ENCODE peak calls at places on chromosomes 2 and 18, in six cellular contexts. One of them, this sample, is unnamed.

GRCh38 chr2:57160976-57161375 is 885.6 kb upstream of the VRK2 start:
- DNase-seq in activated B cell treated with CpG ODN at 0.5 μM for 24 hours: no peak
- DNase-seq in body of pancreas: no peak
- DNase-seq in midbrain: no peak
- DNase-seq in heart left ventricle: no peak
- DNase-seq in stimulated activated CD8-positive, alpha-beta memory T cell treated with anti-CD3 and anti-CD28 coated beads, Interleukin-2, amount 100 ng/mL, for 1 hour: no peak
- DNase-seq in this sample: no peak

GRCh38 chr2:178804791-178805190 is 2.4 kb downstream of the TTN start:
- DNase-seq in activated B cell treated with CpG ODN at 0.5 μM for 24 hours: no peak
- DNase-seq in body of pancreas: no peak
- DNase-seq in midbrain: no peak
- DNase-seq in heart left ventricle: no peak
- DNase-seq in stimulated activated CD8-positive, alpha-beta memory T cell treated with anti-CD3 and anti-CD28 coated beads, Interleukin-2, amount 100 ng/mL, for 1 hour: no peak
- DNase-seq in this sample: no peak

GRCh38 chr2:55168221-55169154 is 63.6 kb downstream of the CLHC1 start:
- DNase-seq in activated B cell treated with CpG ODN at 0.5 μM for 24 hours: no peak
- DNase-seq in body of pancreas: peak; percentile 65
- DNase-seq in midbrain: peak; percentile 88
- DNase-seq in heart left ventricle: no peak
- DNase-seq in stimulated activated CD8-positive, alpha-beta memory T cell treated with anti-CD3 and anti-CD28 coated beads, Interleukin-2, amount 100 ng/mL, for 1 hour: no peak
- DNase-seq in this sample: peak; percentile 43

GRCh38 chr2:101770672-101771071 is 73.2 kb downstream of the MAP4K4 start:
- DNase-seq in activated B cell treated with CpG ODN at 0.5 μM for 24 hours: no peak
- DNase-seq in body of pancreas: no peak
- DNase-seq in midbrain: peak; percentile 62
- DNase-seq in heart left ventricle: no peak
- DNase-seq in stimulated activated CD8-positive, alpha-beta memory T cell treated with anti-CD3 and anti-CD28 coated beads, Interleukin-2, amount 100 ng/mL, for 1 hour: no peak
- DNase-seq in this sample: no peak

GRCh38 chr2:70046534-70046933 is 40.7 kb upstream of the PCBP1 start:
- DNase-seq in activated B cell treated with CpG ODN at 0.5 μM for 24 hours: no peak
- DNase-seq in body of pancreas: no peak
- DNase-seq in midbrain: no peak
- DNase-seq in heart left ventricle: no peak
- DNase-seq in stimulated activated CD8-positive, alpha-beta memory T cell treated with anti-CD3 and anti-CD28 coated beads, Interleukin-2, amount 100 ng/mL, for 1 hour: no peak
- DNase-seq in this sample: no peak

GRCh38 chr18:52685316-52685715 is 345.3 kb downstream of the DCC start:
- DNase-seq in activated B cell treated with CpG ODN at 0.5 μM for 24 hours: no peak
- DNase-seq in body of pancreas: no peak
- DNase-seq in midbrain: no peak
- DNase-seq in heart left ventricle: no peak
- DNase-seq in stimulated activated CD8-positive, alpha-beta memory T cell treated with anti-CD3 and anti-CD28 coated beads, Interleukin-2, amount 100 ng/mL, for 1 hour: no peak
- DNase-seq in this sample: no peak

GRCh38 chr2:8103085-8103708 is 578.7 kb upstream of the ID2 start:
- DNase-seq in activated B cell treated with CpG ODN at 0.5 μM for 24 hours: no peak
- DNase-seq in body of pancreas: no peak
- DNase-seq in midbrain: no peak
- DNase-seq in heart left ventricle: no peak
- DNase-seq in stimulated activated CD8-positive, alpha-beta memory T cell treated with anti-CD3 and anti-CD28 coated beads, Interleukin-2, amount 100 ng/mL, for 1 hour: no peak
- DNase-seq in this sample: no peak

GRCh38 chr2:148730085-148730484 is 85.5 kb downstream of the EPC2 start:
- DNase-seq in activated B cell treated with CpG ODN at 0.5 μM for 24 hours: no peak
- DNase-seq in body of pancreas: no peak
- DNase-seq in midbrain: no peak
- DNase-seq in heart left ventricle: no peak
- DNase-seq in stimulated activated CD8-positive, alpha-beta memory T cell treated with anti-CD3 and anti-CD28 coated beads, Interleukin-2, amount 100 ng/mL, for 1 hour: no peak
- DNase-seq in this sample: no peak

GRCh38 chr2:31053929-31054328 is 84.3 kb downstream of the GALNT14 start:
- DNase-seq in activated B cell treated with CpG ODN at 0.5 μM for 24 hours: no peak
- DNase-seq in body of pancreas: no peak
- DNase-seq in midbrain: no peak
- DNase-seq in heart left ventricle: no peak
- DNase-seq in stimulated activated CD8-positive, alpha-beta memory T cell treated with anti-CD3 and anti-CD28 coated beads, Interleukin-2, amount 100 ng/mL, for 1 hour: no peak
- DNase-seq in this sample: no peak

GRCh38 chr2:190653931-190654330 is 5.0 kb downstream of the NAB1 start:
- DNase-seq in activated B cell treated with CpG ODN at 0.5 μM for 24 hours: no peak
- DNase-seq in body of pancreas: no peak
- DNase-seq in midbrain: no peak
- DNase-seq in heart left ventricle: no peak
- DNase-seq in stimulated activated CD8-positive, alpha-beta memory T cell treated with anti-CD3 and anti-CD28 coated beads, Interleukin-2, amount 100 ng/mL, for 1 hour: no peak
- DNase-seq in this sample: no peak

GRCh38 chr2:3348771-3349170 is 28.8 kb downstream of the EIPR1 start:
- DNase-seq in activated B cell treated with CpG ODN at 0.5 μM for 24 hours: no peak
- DNase-seq in body of pancreas: no peak
- DNase-seq in midbrain: peak; percentile 19
- DNase-seq in heart left ventricle: no peak
- DNase-seq in stimulated activated CD8-positive, alpha-beta memory T cell treated with anti-CD3 and anti-CD28 coated beads, Interleukin-2, amount 100 ng/mL, for 1 hour: no peak
- DNase-seq in this sample: no peak